ENCODE peak calls at places on chromosomes 1 and 21, in seven cellular contexts. X is choroid plexus epithelial cell, T is IMR-90, H is progenitor cell of endocrine pancreas, G is colonic mucosa, O is heart left ventricle, P is GM13976. S is an unnamed sample.

GRCh38 chr1:907611-908451 is 15.9 kb upstream of the SAMD11 start:
- DNase-seq in X (no peak), T (no peak), H (peak), G (peak), O (peak), P (no peak), S (no peak)

GRCh38 chr1:79811173-79811572 is 804.6 kb upstream of the ADGRL4 start:
- DNase-seq in X (peak), T (peak), H (no peak), G (no peak), O (no peak), P (no peak), S (no peak)

GRCh38 chr1:39117985-39118384 is 86.5 kb upstream of the MACF1 start:
- DNase-seq in X (peak), T (no peak), H (no peak), G (no peak), O (no peak), P (no peak), S (no peak)

GRCh38 chr1:229753764-229754553 is 127.9 kb downstream of the URB2 start:
- DNase-seq in X (no peak), T (no peak), H (no peak), G (peak), O (no peak), P (peak), S (no peak)

GRCh38 chr1:224589006-224589405 is 27.1 kb upstream of the CNIH3 start:
- DNase-seq in X (peak), T (peak), H (no peak), G (no peak), O (no peak), P (no peak), S (no peak)

GRCh38 chr1:185453496-185454192 is 136.6 kb upstream of the IVNS1ABP start:
- DNase-seq in X (peak), T (peak), H (no peak), G (no peak), O (no peak), P (no peak), S (no peak)

GRCh38 chr1:201713093-201713810 is 115.7 kb upstream of the IPO9 start:
- DNase-seq in X (peak), T (peak), H (no peak), G (peak), O (peak), P (no peak), S (peak)

GRCh38 chr1:170701962-170702361 is 38.0 kb downstream of the PRRX1 start:
- DNase-seq in X (no peak), T (no peak), H (no peak), G (no peak), O (no peak), P (no peak), S (no peak)

GRCh38 chr1:23385119-23385621 is 15.5 kb upstream of the ZNF436 start:
- DNase-seq in X (no peak), T (peak), H (no peak), G (no peak), O (no peak), P (no peak), S (no peak)

GRCh38 chr1:173507205-173507846 is 30.2 kb downstream of the PRDX6 start:
- DNase-seq in X (peak), T (peak), H (no peak), G (no peak), O (no peak), P (no peak), S (no peak)

GRCh38 chr1:53061859-53062714 is at the start of gene PODN:
- DNase-seq in X (peak), T (no peak), H (no peak), G (no peak), O (no peak), P (peak), S (peak)

GRCh38 chr1:186440584-186440983 is 20.3 kb downstream of the PDC start:
- DNase-seq in X (no peak), T (peak), H (no peak), G (no peak), O (no peak), P (no peak), S (no peak)

GRCh38 chr1:73105755-73106154 is 823.4 kb upstream of the NEGR1 start:
- DNase-seq in X (no peak), T (no peak), H (no peak), G (no peak), O (no peak), P (no peak), S (no peak)

GRCh38 chr1:175599212-175599681 is 144.1 kb downstream of the TNR start:
- DNase-seq in X (no peak), T (no peak), H (peak), G (no peak), O (no peak), P (peak), S (no peak)

GRCh38 chr1:115978292-115978941 is 2.1 kb downstream of the SLC22A15 start:
- DNase-seq in X (no peak), T (no peak), H (no peak), G (no peak), O (no peak), P (no peak), S (no peak)

GRCh38 chr1:50473513-50473912 is 50.3 kb upstream of the DMRTA2 start:
- DNase-seq in X (no peak), T (no peak), H (no peak), G (no peak), O (no peak), P (no peak), S (no peak)

GRCh38 chr1:161215079-161215478 is at the start of gene FCER1G:
- DNase-seq in X (no peak), T (no peak), H (no peak), G (peak), O (peak), P (no peak), S (no peak)

GRCh38 chr1:52506920-52507546 is 45.9 kb downstream of the TUT4 start:
- DNase-seq in X (no peak), T (no peak), H (no peak), G (no peak), O (no peak), P (no peak), S (no peak)

GRCh38 chr1:51100264-51100880 is 1.7 kb upstream of the C1orf185 start:
- DNase-seq in X (no peak), T (no peak), H (no peak), G (no peak), O (no peak), P (peak), S (no peak)

GRCh38 chr1:116777831-116778830 is 23.9 kb downstream of the CD2 start:
- DNase-seq in X (peak), T (peak), H (no peak), G (no peak), O (no peak), P (no peak), S (no peak)

GRCh38 chr1:175443332-175443731 is 250.8 kb upstream of the KIAA0040 start:
- DNase-seq in X (no peak), T (no peak), H (no peak), G (no peak), O (no peak), P (no peak), S (no peak)

GRCh38 chr1:118074101-118074500 is 110.9 kb downstream of the SPAG17 start:
- DNase-seq in X (no peak), T (no peak), H (no peak), G (no peak), O (no peak), P (no peak), S (no peak)

GRCh38 chr1:35180776-35181374 is 12.1 kb downstream of the SFPQ start:
- DNase-seq in X (no peak), T (peak), H (no peak), G (no peak), O (no peak), P (no peak), S (no peak)

GRCh38 chr1:161781995-161782394 is 15.9 kb downstream of the ATF6 start:
- DNase-seq in X (peak), T (peak), H (no peak), G (no peak), O (no peak), P (no peak), S (no peak)

GRCh38 chr1:13754510-13755103 is 54.6 kb downstream of the PRDM2 start:
- DNase-seq in X (no peak), T (peak), H (no peak), G (no peak), O (peak), P (no peak), S (no peak)

GRCh38 chr1:203778789-203779188 is 13.8 kb downstream of the LAX1 start:
- DNase-seq in X (no peak), T (no peak), H (no peak), G (no peak), O (no peak), P (no peak), S (no peak)

GRCh38 chr1:93301131-93301530 is 44.6 kb upstream of the DR1 start:
- DNase-seq in X (no peak), T (no peak), H (no peak), G (no peak), O (no peak), P (no peak), S (no peak)

GRCh38 chr1:52403566-52404115 is 582 bp downstream of the ORC1 start:
- DNase-seq in X (peak), T (peak), H (no peak), G (peak), O (no peak), P (peak), S (no peak)

GRCh38 chr21:36096398-36097290 is 26.8 kb downstream of the CBR1 start:
- DNase-seq in X (peak), T (no peak), H (no peak), G (no peak), O (no peak), P (no peak), S (no peak)

GRCh38 chr1:199287632-199288031 is 648.8 kb downstream of the PTPRC start:
- DNase-seq in X (peak), T (peak), H (no peak), G (no peak), O (no peak), P (no peak), S (no peak)

GRCh38 chr1:209674957-209675566 is at the start of gene G0S2:
- DNase-seq in X (peak), T (peak), H (peak), G (peak), O (peak), P (no peak), S (peak)

GRCh38 chr21:35619184-35619583 is 441.1 kb downstream of the SETD4 start:
- DNase-seq in X (peak), T (peak), H (no peak), G (no peak), O (no peak), P (no peak), S (no peak)

GRCh38 chr21:16088121-16088520 is 358.3 kb downstream of the USP25 start:
- DNase-seq in X (no peak), T (no peak), H (no peak), G (no peak), O (no peak), P (no peak), S (no peak)

GRCh38 chr21:38995071-38995669 is 188.1 kb downstream of the PSMG1 start:
- DNase-seq in X (no peak), T (no peak), H (no peak), G (no peak), O (no peak), P (no peak), S (no peak)

GRCh38 chr1:48882020-48882419 is 105.3 kb upstream of the BEND5 start:
- DNase-seq in X (no peak), T (no peak), H (no peak), G (no peak), O (no peak), P (no peak), S (no peak)

GRCh38 chr1:214362188-214362882 is 81.4 kb downstream of the SMYD2 start:
- DNase-seq in X (peak), T (peak), H (no peak), G (no peak), O (peak), P (no peak), S (no peak)

GRCh38 chr1:206114692-206115430 is 2.3 kb downstream of the AVPR1B start:
- DNase-seq in X (no peak), T (no peak), H (no peak), G (no peak), O (no peak), P (no peak), S (no peak)
- TF ChIP-seq CTCF in X (no peak), T (no peak), H (no peak), G (no peak), O (no peak), P (no peak), S (no peak)

DNA sequence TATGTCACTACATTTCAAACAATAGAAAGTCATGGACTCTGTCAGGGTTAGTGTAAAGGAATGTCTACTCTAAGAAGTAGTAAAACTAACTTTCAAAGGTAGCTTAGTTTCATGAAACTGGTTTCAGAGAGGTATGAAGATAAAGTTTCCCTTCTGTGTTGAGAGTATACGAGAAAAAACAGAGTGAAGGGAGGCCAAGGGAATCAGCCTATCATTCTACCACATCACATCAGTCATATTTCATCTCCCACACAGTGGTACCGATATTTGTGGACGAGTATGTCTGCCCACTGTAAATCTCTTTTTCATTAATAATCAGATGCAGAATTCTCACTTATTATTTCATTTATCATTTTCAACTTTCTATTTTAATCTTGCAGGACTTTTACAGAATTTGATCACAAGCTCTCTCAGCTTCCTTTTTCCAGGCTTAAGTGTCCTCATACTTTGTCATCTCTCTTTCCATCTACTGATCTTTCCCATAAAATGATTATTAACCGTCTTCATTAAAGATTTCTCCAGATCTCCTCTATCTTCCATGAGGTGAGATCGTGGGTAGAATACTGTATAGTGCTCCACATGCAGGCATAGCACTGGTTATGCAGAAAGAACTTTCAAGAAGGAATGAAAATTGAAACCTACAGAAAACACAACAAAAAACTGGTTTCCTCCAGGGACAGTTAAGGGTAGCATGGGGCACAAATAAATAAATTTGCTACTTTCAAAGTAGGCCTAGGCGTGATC is 11.5 kb upstream of the IFI16 start:
- DNase-seq in X (no peak), T (no peak), H (no peak), G (no peak), O (no peak), P (no peak), S (no peak)
- TF ChIP-seq CTCF in X (no peak), T (no peak), H (no peak), G (no peak), O (no peak), P (no peak), S (no peak)

DNA sequence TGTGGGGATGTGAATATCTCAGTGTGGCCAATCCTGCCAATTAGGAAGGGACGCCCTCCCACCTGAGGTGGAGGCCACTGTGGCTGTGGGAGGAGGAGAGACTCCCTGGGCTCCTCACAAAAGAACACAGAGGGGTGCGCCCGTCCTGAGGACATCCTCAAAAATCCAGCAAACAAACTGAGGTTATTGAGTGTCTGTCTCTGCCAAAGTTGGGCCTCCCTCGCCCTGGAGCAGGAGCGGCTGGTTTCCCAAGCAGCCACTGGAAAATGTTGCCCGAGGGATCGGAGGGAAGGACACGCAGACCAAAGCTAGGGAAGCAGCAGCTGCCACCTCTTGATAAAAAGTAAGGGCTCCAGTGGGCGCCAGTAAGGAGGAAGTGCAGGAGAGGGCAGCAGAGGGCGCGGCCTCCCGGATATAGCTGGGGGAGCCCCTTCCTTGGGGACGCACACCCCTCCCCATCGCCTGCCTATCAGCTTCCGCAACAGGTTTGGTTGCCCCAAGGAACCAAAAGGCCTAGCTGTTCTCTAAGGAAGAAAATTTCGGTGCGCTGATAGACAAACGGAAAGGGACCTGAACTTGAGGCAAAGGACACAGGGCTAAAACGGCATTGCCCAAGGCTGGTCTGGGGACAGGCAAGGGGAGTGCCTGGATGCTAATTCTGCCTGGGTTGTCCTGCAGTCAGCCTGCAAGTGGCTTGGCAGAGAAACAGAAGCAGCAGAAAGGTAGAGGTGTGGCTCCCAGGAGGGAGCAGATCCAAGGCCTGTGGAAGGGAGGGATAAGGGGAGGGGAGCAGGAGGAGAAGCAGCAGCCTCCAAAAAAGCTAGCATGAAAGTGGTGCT is 1.7 kb upstream of the GRIK3 start:
- DNase-seq in X (no peak), T (no peak), H (no peak), G (no peak), O (no peak), P (peak), S (no peak)
- TF ChIP-seq CTCF in X (no peak), T (no peak), H (peak), G (no peak), O (no peak), P (no peak), S (no peak)

GRCh38 chr1:169588112-169588511 is 1.8 kb upstream of the F5 start:
- DNase-seq in X (no peak), T (no peak), H (no peak), G (no peak), O (no peak), P (no peak), S (no peak)

GRCh38 chr1:169584483-169585144 is 1.7 kb downstream of the F5 start:
- DNase-seq in X (no peak), T (no peak), H (no peak), G (no peak), O (no peak), P (no peak), S (no peak)

GRCh38 chr1:169585184-169585583 is 1.1 kb downstream of the F5 start:
- DNase-seq in X (no peak), T (no peak), H (no peak), G (no peak), O (no peak), P (no peak), S (no peak)

GRCh38 chr1:169586067-169586394 is 250 bp downstream of the F5 start:
- DNase-seq in X (no peak), T (no peak), H (no peak), G (no peak), O (no peak), P (no peak), S (no peak)

GRCh38 chr1:169586395-169587255 is at the start of gene F5:
- DNase-seq in X (peak), T (peak), H (peak), G (peak), O (peak), P (peak), S (peak)
- TF ChIP-seq CTCF in X (peak), T (peak), H (peak), G (peak), O (no peak), P (peak), S (no peak)

GRCh38 chr1:27940297-27940696 is 5.5 kb downstream of the SMPDL3B start:
- DNase-seq in X (peak), T (no peak), H (no peak), G (peak), O (peak), P (peak), S (no peak)
- TF ChIP-seq CTCF in X (peak), T (peak), H (no peak), G (peak), O (peak), P (peak), S (no peak)

DNA sequence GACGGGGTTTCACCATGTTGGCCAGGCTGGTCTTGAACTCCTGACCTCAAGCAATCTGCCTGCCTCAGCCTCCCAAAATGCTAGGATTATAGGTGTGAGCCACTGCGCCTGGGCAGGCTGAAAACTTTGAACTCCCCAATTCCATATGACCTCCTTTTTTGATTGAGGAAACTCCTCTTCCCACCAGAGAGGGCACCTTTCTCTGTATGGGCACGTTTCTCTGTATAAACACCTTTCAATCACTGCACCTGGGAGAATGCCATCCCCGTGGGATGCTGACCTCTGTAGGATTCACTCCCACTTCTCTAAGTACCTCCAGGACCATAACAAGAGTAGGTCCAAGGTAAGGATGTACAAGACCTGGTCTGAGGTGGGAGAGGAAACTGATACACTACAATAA is 9.7 kb upstream of the TEDDM1 start:
- DNase-seq in X (no peak), T (no peak), H (no peak), G (no peak), O (no peak), P (no peak), S (no peak)
- TF ChIP-seq CTCF in X (no peak), T (no peak), H (no peak), G (no peak), O (no peak), P (no peak), S (no peak)

DNA sequence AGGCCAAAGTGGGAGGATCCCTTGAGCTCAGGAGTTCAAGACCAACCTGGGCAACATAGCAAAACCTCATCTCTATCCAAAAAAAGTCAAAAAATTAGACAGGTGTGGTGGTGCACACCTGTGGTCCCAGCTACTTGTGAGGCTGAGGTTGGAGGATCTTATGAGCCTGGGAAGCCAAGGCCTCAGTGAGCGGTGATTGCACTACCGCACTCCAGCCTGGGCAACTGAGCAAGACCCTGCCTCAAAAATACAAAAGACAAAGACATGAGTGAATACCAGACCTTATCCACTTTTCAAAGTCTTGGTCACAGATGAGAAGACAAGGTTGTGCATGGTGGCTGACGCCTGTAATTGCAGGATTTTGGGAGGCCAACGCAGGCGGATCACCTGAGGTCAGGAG is 13.2 kb upstream of the MSTO1 start:
- DNase-seq in X (no peak), T (no peak), H (no peak), G (no peak), O (no peak), P (no peak), S (no peak)
- TF ChIP-seq CTCF in X (no peak), T (no peak), H (no peak), G (no peak), O (no peak), P (no peak), S (no peak)

S was measured in ovary.